ENCODE peak calls at places on chromosomes 1 and 21, in eight cellular contexts. W is CD8-positive, alpha-beta T cell; J is stimulated activated CD4-positive, alpha-beta T cell treated with anti-CD3 and anti-CD28 coated beads, Interleukin-1b, Interleukin-23, amount 100 ng/mL, for 24 hours; Z is fibroblast of lung; U is cardiac fibroblast; P is foreskin melanocyte; Q is mucosa of gallbladder; X is GM23338. O is an unnamed sample.

GRCh38 chr1:198681831-198682756 is 43.3 kb downstream of the PTPRC start:
- DNase-seq in W (peak; percentile 91), J (peak; percentile 68), Z (peak; percentile 96), U (peak; percentile 93), P (peak; percentile 73), Q (peak; percentile 73), X (peak; percentile 52), O (no peak)

GRCh38 chr1:9823943-9824701 is at the start of gene CLSTN1:
- DNase-seq in W (peak; percentile 91), J (peak; percentile 86), Z (peak; percentile 83), U (peak; percentile 86), P (peak; percentile 68), Q (peak; percentile 91), X (peak; percentile 97), O (peak; percentile 96)

GRCh38 chr21:35743571-35743970 is 316.8 kb downstream of the SETD4 start:
- DNase-seq in W (no peak), J (no peak), Z (peak; percentile 21), U (peak; percentile 53), P (peak; percentile 42), Q (no peak), X (no peak), O (no peak)

GRCh38 chr1:85692730-85693314 is 15.4 kb downstream of the ZNHIT6 start:
- DNase-seq in W (no peak), J (no peak), Z (peak; percentile 84), U (peak; percentile 85), P (no peak), Q (no peak), X (peak; percentile 36), O (no peak)

GRCh38 chr1:29709711-29710169 is 473.4 kb downstream of the PTPRU start:
- DNase-seq in W (no peak), J (no peak), Z (peak; percentile 49), U (peak; percentile 81), P (no peak), Q (no peak), X (no peak), O (no peak)

GRCh38 chr1:171841931-171842723 is 829 bp downstream of the DNM3 start:
- DNase-seq in W (no peak), J (peak; percentile 1), Z (peak; percentile 4), U (no peak), P (peak; percentile 17), Q (no peak), X (peak; percentile 64), O (peak; percentile 41)

GRCh38 chr1:24186993-24187790 is at the start of gene IFNLR1:
- DNase-seq in W (peak; percentile 74), J (peak; percentile 80), Z (no peak), U (no peak), P (peak; percentile 41), Q (peak; percentile 79), X (peak; percentile 90), O (peak; percentile 80)

GRCh38 chr1:1351511-1352427 is 2.6 kb upstream of the DVL1 start:
- DNase-seq in W (no peak), J (no peak), Z (peak; percentile 71), U (no peak), P (no peak), Q (no peak), X (peak; percentile 40), O (no peak)

GRCh38 chr1:57615956-57616355 is 192.1 kb upstream of the DAB1 start:
- DNase-seq in W (no peak), J (no peak), Z (no peak), U (peak; percentile 4), P (no peak), Q (no peak), X (no peak), O (no peak)

GRCh38 chr1:184118051-184118450 is 66.5 kb downstream of the TSEN15 start:
- DNase-seq in W (no peak), J (no peak), Z (peak; percentile 98), U (peak; percentile 93), P (peak; percentile 94), Q (no peak), X (no peak), O (no peak)

GRCh38 chr21:42652527-42653491 is 612 bp upstream of the PDE9A start:
- DNase-seq in W (no peak), J (no peak), Z (peak; percentile 39), U (peak; percentile 37), P (no peak), Q (peak; percentile 75), X (peak; percentile 68), O (peak; percentile 66)

GRCh38 chr1:86155061-86155806 is 1.3 kb downstream of the COL24A1 start:
- DNase-seq in W (no peak), J (no peak), Z (peak; percentile 42), U (peak; percentile 17), P (no peak), Q (no peak), X (peak; percentile 73), O (peak; percentile 38)

GRCh38 chr1:154573168-154573510 is 5.6 kb downstream of the CHRNB2 start:
- DNase-seq in W (no peak), J (no peak), Z (no peak), U (no peak), P (no peak), Q (no peak), X (no peak), O (no peak)

GRCh38 chr1:16032388-16033100 is 10.7 kb downstream of the CLCNKA start:
- DNase-seq in W (peak; percentile 51), J (peak; percentile 49), Z (peak; percentile 79), U (peak; percentile 87), P (peak; percentile 67), Q (peak; percentile 77), X (peak; percentile 99), O (peak; percentile 98)

GRCh38 chr1:40182956-40183710 is 21.9 kb downstream of the RLF start:
- DNase-seq in W (no peak), J (no peak), Z (peak; percentile 58), U (peak; percentile 59), P (peak; percentile 23), Q (no peak), X (peak; percentile 73), O (no peak)

GRCh38 chr1:59707216-59707615 is 107.5 kb upstream of the HOOK1 start:
- DNase-seq in W (no peak), J (no peak), Z (peak; percentile 98), U (peak; percentile 96), P (peak; percentile 87), Q (peak; percentile 22), X (no peak), O (no peak)

GRCh38 chr1:171263915-171264314 is 15.6 kb downstream of the FMO1 start:
- DNase-seq in W (no peak), J (no peak), Z (peak; percentile 46), U (no peak), P (no peak), Q (no peak), X (no peak), O (no peak)

GRCh38 chr1:223873044-223873443 is 27.3 kb upstream of the TP53BP2 start:
- DNase-seq in W (no peak), J (no peak), Z (no peak), U (no peak), P (no peak), Q (no peak), X (no peak), O (no peak)

GRCh38 chr21:27590271-27590670 is 623.4 kb upstream of the ADAMTS5 start:
- DNase-seq in W (no peak), J (no peak), Z (no peak), U (peak; percentile 95), P (no peak), Q (no peak), X (peak; percentile 21), O (no peak)

GRCh38 chr1:34406377-34406776 is 229.7 kb downstream of the C1orf94 start:
- DNase-seq in W (no peak), J (no peak), Z (no peak), U (no peak), P (no peak), Q (peak; percentile 37), X (no peak), O (no peak)

GRCh38 chr1:17732475-17732874 is 22.7 kb upstream of the ACTL8 start:
- DNase-seq in W (no peak), J (no peak), Z (peak; percentile 24), U (peak; percentile 43), P (peak; percentile 2), Q (no peak), X (no peak), O (no peak)